ENCODE peak calls at places on chromosomes 16 and 17, in nine cellular contexts. One of them, this sample, is unnamed.
A peak's percentile ranks its signal among the peaks of the same experiment; 100 is the strongest.

GRCh38 chr17:63481488-63481870 is 4.6 kb downstream of the ACE start:
- DNase-seq in iPS DF 6.9: no peak
- DNase-seq in GM23248: no peak
- DNase-seq in trophoblast cell: no peak
- DNase-seq in PC-9: no peak
- DNase-seq in tibial artery: no peak
- DNase-seq in H7: no peak
- DNase-seq in heart right ventricle: no peak
- DNase-seq in prostate gland: no peak
- DNase-seq in this sample: no peak

GRCh38 chr16:26905336-26905735 is 161.4 kb upstream of the C16orf82 start:
- DNase-seq in iPS DF 6.9: no peak
- DNase-seq in GM23248: peak; percentile 29
- DNase-seq in trophoblast cell: no peak
- DNase-seq in PC-9: no peak
- DNase-seq in tibial artery: no peak
- DNase-seq in H7: no peak
- DNase-seq in heart right ventricle: no peak
- DNase-seq in prostate gland: no peak
- DNase-seq in this sample: no peak

GRCh38 chr17:45384047-45384799 is 48.4 kb downstream of the ARHGAP27 start:
- DNase-seq in iPS DF 6.9: no peak
- DNase-seq in GM23248: no peak
- DNase-seq in trophoblast cell: no peak
- DNase-seq in PC-9: no peak
- DNase-seq in tibial artery: no peak
- DNase-seq in H7: no peak
- DNase-seq in heart right ventricle: no peak
- DNase-seq in prostate gland: no peak
- DNase-seq in this sample: no peak

GRCh38 chr17:50188521-50189395 is 12.7 kb downstream of the COL1A1 start:
- DNase-seq in iPS DF 6.9: no peak
- DNase-seq in GM23248: peak; percentile 63
- DNase-seq in trophoblast cell: no peak
- DNase-seq in PC-9: no peak
- DNase-seq in tibial artery: no peak
- DNase-seq in H7: no peak
- DNase-seq in heart right ventricle: no peak
- DNase-seq in prostate gland: no peak
- DNase-seq in this sample: no peak

GRCh38 chr17:17055286-17056166 is 13.3 kb downstream of the MPRIP start:
- DNase-seq in iPS DF 6.9: no peak
- DNase-seq in GM23248: peak; percentile 68
- DNase-seq in trophoblast cell: no peak
- DNase-seq in PC-9: no peak
- DNase-seq in tibial artery: peak; percentile 79
- DNase-seq in H7: peak; percentile 66
- DNase-seq in heart right ventricle: no peak
- DNase-seq in prostate gland: no peak
- DNase-seq in this sample: no peak

GRCh38 chr17:50346313-50347086 is 574 bp downstream of the XYLT2 start:
- DNase-seq in iPS DF 6.9: no peak
- DNase-seq in GM23248: peak; percentile 57
- DNase-seq in trophoblast cell: no peak
- DNase-seq in PC-9: peak; percentile 35
- DNase-seq in tibial artery: peak; percentile 74
- DNase-seq in H7: peak; percentile 92
- DNase-seq in heart right ventricle: peak; percentile 50
- DNase-seq in prostate gland: peak; percentile 38
- DNase-seq in this sample: peak; percentile 55

GRCh38 chr17:78739331-78739853 is 42.7 kb downstream of the CYTH1 start:
- DNase-seq in iPS DF 6.9: no peak
- DNase-seq in GM23248: no peak
- DNase-seq in trophoblast cell: no peak
- DNase-seq in PC-9: no peak
- DNase-seq in tibial artery: no peak
- DNase-seq in H7: no peak
- DNase-seq in heart right ventricle: no peak
- DNase-seq in prostate gland: no peak
- DNase-seq in this sample: no peak

GRCh38 chr17:4635823-4636375 is 5.6 kb downstream of the ALOX15 start:
- DNase-seq in iPS DF 6.9: no peak
- DNase-seq in GM23248: no peak
- DNase-seq in trophoblast cell: no peak
- DNase-seq in PC-9: no peak
- DNase-seq in tibial artery: no peak
- DNase-seq in H7: no peak
- DNase-seq in heart right ventricle: no peak
- DNase-seq in prostate gland: no peak
- DNase-seq in this sample: no peak

GRCh38 chr16:85542548-85542927 is 70.6 kb upstream of the GSE1 start:
- DNase-seq in iPS DF 6.9: no peak
- DNase-seq in GM23248: peak; percentile 18
- DNase-seq in trophoblast cell: no peak
- DNase-seq in PC-9: no peak
- DNase-seq in tibial artery: no peak
- DNase-seq in H7: no peak
- DNase-seq in heart right ventricle: no peak
- DNase-seq in prostate gland: no peak
- DNase-seq in this sample: no peak

GRCh38 chr16:85544668-85545067 is 68.5 kb upstream of the GSE1 start:
- DNase-seq in iPS DF 6.9: no peak
- DNase-seq in GM23248: no peak
- DNase-seq in trophoblast cell: no peak
- DNase-seq in PC-9: no peak
- DNase-seq in tibial artery: no peak
- DNase-seq in H7: no peak
- DNase-seq in heart right ventricle: no peak
- DNase-seq in prostate gland: no peak
- DNase-seq in this sample: no peak

GRCh38 chr16:85541619-85542547 is 71.2 kb upstream of the GSE1 start:
- DNase-seq in iPS DF 6.9: no peak
- DNase-seq in GM23248: peak; percentile 30
- DNase-seq in trophoblast cell: no peak
- DNase-seq in PC-9: no peak
- DNase-seq in tibial artery: no peak
- DNase-seq in H7: no peak
- DNase-seq in heart right ventricle: no peak
- DNase-seq in prostate gland: no peak
- DNase-seq in this sample: no peak

GRCh38 chr16:85543998-85544397 is 69.1 kb upstream of the GSE1 start:
- DNase-seq in iPS DF 6.9: no peak
- DNase-seq in GM23248: no peak
- DNase-seq in trophoblast cell: no peak
- DNase-seq in PC-9: no peak
- DNase-seq in tibial artery: no peak
- DNase-seq in H7: no peak
- DNase-seq in heart right ventricle: no peak
- DNase-seq in prostate gland: no peak
- DNase-seq in this sample: no peak

DNA sequence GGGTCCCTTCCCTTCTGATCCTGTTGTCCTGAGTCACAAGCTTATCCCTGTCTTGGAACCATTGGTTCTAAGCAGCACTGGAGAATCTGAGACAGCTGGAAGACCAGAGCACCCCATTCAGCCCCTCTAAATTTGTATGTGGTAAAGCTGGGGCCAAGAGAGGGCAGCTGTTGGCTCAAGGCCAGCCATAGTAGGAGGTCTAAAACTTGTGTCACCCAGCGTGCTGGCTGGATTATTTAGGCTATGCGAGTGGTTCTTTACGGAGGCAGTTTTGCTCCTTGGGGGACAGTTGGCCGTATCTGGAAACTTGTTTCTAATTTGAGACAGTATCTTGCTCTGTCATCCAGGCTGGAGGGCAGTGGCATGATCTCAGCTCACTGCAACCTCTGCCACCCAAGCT is 69.6 kb upstream of the GSE1 start:
- DNase-seq in iPS DF 6.9: no peak
- DNase-seq in GM23248: no peak
- DNase-seq in trophoblast cell: no peak
- DNase-seq in PC-9: no peak
- DNase-seq in tibial artery: no peak
- DNase-seq in H7: no peak
- DNase-seq in heart right ventricle: no peak
- DNase-seq in prostate gland: no peak
- DNase-seq in this sample: no peak
- H3K27me3 ChIP-seq in iPS DF 6.9: no peaks in the 10 kb centered on the region
- H3K27me3 ChIP-seq in GM23248: no peaks in the 10 kb centered on the region
- H3K27me3 ChIP-seq in trophoblast cell: no peaks in the 10 kb centered on the region
- H3K27me3 ChIP-seq in PC-9: no peaks in the 10 kb centered on the region
- H3K27me3 ChIP-seq in tibial artery: no peaks in the 10 kb centered on the region
- H3K27me3 ChIP-seq in H7: no peaks in the 10 kb centered on the region
- H3K27me3 ChIP-seq in heart right ventricle: no peaks in the 10 kb centered on the region
- H3K27me3 ChIP-seq in prostate gland: no peaks in the 10 kb centered on the region
- H3K27me3 ChIP-seq in this sample: no peaks in the 10 kb centered on the region

GRCh38 chr16:50553182-50553710 is 5.0 kb downstream of the NKD1 start:
- DNase-seq in iPS DF 6.9: no peak
- DNase-seq in GM23248: no peak
- DNase-seq in trophoblast cell: no peak
- DNase-seq in PC-9: no peak
- DNase-seq in tibial artery: no peak
- DNase-seq in H7: no peak
- DNase-seq in heart right ventricle: no peak
- DNase-seq in prostate gland: no peak
- DNase-seq in this sample: no peak

GRCh38 chr16:50553731-50554360 is 5.7 kb downstream of the NKD1 start:
- DNase-seq in iPS DF 6.9: no peak
- DNase-seq in GM23248: no peak
- DNase-seq in trophoblast cell: no peak
- DNase-seq in PC-9: no peak
- DNase-seq in tibial artery: no peak
- DNase-seq in H7: no peak
- DNase-seq in heart right ventricle: no peak
- DNase-seq in prostate gland: no peak
- DNase-seq in this sample: no peak

GRCh38 chr16:50550035-50550434 is 1.8 kb downstream of the NKD1 start:
- DNase-seq in iPS DF 6.9: no peak
- DNase-seq in GM23248: no peak
- DNase-seq in trophoblast cell: no peak
- DNase-seq in PC-9: no peak
- DNase-seq in tibial artery: peak; percentile 79
- DNase-seq in H7: no peak
- DNase-seq in heart right ventricle: no peak
- DNase-seq in prostate gland: no peak
- DNase-seq in this sample: no peak

GRCh38 chr16:50551243-50551642 is 3.0 kb downstream of the NKD1 start:
- DNase-seq in iPS DF 6.9: no peak
- DNase-seq in GM23248: no peak
- DNase-seq in trophoblast cell: no peak
- DNase-seq in PC-9: no peak
- DNase-seq in tibial artery: no peak
- DNase-seq in H7: no peak
- DNase-seq in heart right ventricle: no peak
- DNase-seq in prostate gland: no peak
- DNase-seq in this sample: no peak

DNA sequence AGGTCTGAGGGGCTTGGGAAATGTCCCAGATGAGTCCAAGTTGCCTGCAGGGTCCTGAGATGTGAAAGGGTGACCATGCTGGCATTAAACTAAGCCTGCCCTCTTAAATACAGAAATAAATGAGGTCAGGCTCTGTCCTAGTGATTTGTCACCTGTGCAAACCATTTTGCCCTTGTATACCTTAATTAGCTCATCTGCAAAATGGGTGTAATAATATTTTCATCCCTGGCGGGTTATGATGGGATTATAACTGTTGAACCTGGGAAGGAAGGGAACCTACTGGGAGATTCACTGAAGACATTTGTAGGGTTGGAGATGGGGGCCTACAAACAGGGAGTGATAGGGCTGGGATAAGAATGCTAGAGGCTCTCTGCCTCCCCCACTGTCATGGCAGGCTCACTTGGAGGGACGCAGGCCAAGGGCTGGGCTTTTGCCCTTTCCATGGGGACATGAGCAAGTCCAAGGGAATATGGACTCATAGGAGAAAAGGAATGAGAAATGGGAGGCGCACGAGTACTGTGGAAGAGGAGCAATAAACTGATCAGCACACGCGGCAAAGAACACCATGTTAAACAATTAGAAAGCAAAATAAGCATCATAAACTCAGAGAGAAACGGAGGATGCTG is 4.4 kb downstream of the NKD1 start:
- DNase-seq in iPS DF 6.9: no peak
- DNase-seq in GM23248: no peak
- DNase-seq in trophoblast cell: no peak
- DNase-seq in PC-9: no peak
- DNase-seq in tibial artery: no peak
- DNase-seq in H7: no peak
- DNase-seq in heart right ventricle: no peak
- DNase-seq in prostate gland: no peak
- DNase-seq in this sample: no peak
- H3K36me3 ChIP-seq in iPS DF 6.9: no peaks in the 10 kb centered on the region
- H3K36me3 ChIP-seq in GM23248: no peaks in the 10 kb centered on the region
- H3K36me3 ChIP-seq in trophoblast cell: no peaks in the 10 kb centered on the region
- H3K36me3 ChIP-seq in PC-9: no peaks in the 10 kb centered on the region
- H3K36me3 ChIP-seq in tibial artery: no peaks in the 10 kb centered on the region
- H3K36me3 ChIP-seq in H7: no peaks in the 10 kb centered on the region
- H3K36me3 ChIP-seq in heart right ventricle: no peaks in the 10 kb centered on the region
- H3K36me3 ChIP-seq in prostate gland: no peaks in the 10 kb centered on the region
- H3K36me3 ChIP-seq in this sample: no peaks in the 10 kb centered on the region

GRCh38 chr16:19119564-19119963 is 5.8 kb downstream of the ITPRIPL2 start:
- DNase-seq in iPS DF 6.9: no peak
- DNase-seq in GM23248: peak; percentile 94
- DNase-seq in trophoblast cell: no peak
- DNase-seq in PC-9: peak; percentile 91
- DNase-seq in tibial artery: peak; percentile 4
- DNase-seq in H7: no peak
- DNase-seq in heart right ventricle: no peak
- DNase-seq in prostate gland: no peak
- DNase-seq in this sample: no peak
- H3K4me3 ChIP-seq in iPS DF 6.9: no peak overlapping the region
- H3K4me3 ChIP-seq in GM23248: peak overlapping the region; percentile 76
- H3K4me3 ChIP-seq in trophoblast cell: no peak overlapping the region
- H3K4me3 ChIP-seq in PC-9: peak overlapping the region; percentile 59
- H3K4me3 ChIP-seq in tibial artery: peak overlapping the region; percentile 41
- H3K4me3 ChIP-seq in H7: no peak overlapping the region
- H3K4me3 ChIP-seq in heart right ventricle: peak overlapping the region; percentile 18
- H3K4me3 ChIP-seq in prostate gland: no peak overlapping the region
- H3K4me3 ChIP-seq in this sample: no peak overlapping the region

DNA sequence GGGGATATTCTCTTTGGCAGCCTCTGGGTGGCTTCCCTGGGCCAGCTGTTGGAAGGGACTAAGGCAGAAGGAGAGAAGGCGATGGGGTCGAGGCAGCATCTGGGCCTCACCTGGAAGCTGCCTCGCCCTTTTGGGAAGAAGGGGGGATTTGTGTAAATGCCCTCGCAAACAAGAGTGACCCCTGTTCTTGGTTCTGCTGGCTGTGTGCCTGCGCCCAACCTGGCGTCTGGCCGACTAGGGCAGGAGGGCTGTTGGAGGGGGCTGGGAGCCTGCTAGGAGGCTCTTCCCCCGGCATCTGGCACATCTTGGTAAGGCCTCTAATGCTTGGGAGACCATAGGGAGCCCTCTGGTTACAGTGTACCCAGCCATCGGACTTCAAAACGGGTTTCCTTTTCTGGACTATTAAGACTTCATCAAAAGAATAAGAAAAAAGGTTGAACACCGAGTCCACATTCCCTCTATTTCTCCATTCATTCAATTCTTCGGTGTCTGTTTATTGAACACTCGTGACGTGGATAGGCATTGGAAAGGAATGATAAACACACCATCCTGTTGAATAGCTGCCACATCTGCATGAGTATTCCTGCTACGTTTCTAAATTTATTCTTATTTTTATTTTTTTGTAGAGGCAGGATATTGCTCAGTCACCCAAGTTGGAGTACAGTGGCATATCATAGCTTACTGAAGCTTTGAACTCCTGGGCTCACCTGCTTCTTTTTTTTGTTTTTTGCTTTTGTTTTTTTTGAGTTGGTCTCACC is 80.6 kb upstream of the CIBAR2 start:
- DNase-seq in iPS DF 6.9: no peak
- DNase-seq in GM23248: peak; percentile 69
- DNase-seq in trophoblast cell: no peak
- DNase-seq in PC-9: no peak
- DNase-seq in tibial artery: no peak
- DNase-seq in H7: no peak
- DNase-seq in heart right ventricle: no peak
- DNase-seq in prostate gland: no peak
- DNase-seq in this sample: no peak
- H3K27me3 ChIP-seq in iPS DF 6.9: no peaks in the 10 kb centered on the region
- H3K27me3 ChIP-seq in GM23248: no peaks in the 10 kb centered on the region
- H3K27me3 ChIP-seq in trophoblast cell: no peaks in the 10 kb centered on the region
- H3K27me3 ChIP-seq in PC-9: no peaks in the 10 kb centered on the region
- H3K27me3 ChIP-seq in tibial artery: no peaks in the 10 kb centered on the region
- H3K27me3 ChIP-seq in H7: no peaks in the 10 kb centered on the region
- H3K27me3 ChIP-seq in heart right ventricle: no peaks in the 10 kb centered on the region
- H3K27me3 ChIP-seq in prostate gland: no peaks in the 10 kb centered on the region
- H3K27me3 ChIP-seq in this sample: no peaks in the 10 kb centered on the region

This sample was measured in lung.